ENCODE peak calls at places on chromosomes 11 and 22, in five cellular contexts. One of them, this sample, is unnamed.

GRCh38 chr11:129417458-129417857 is 41.8 kb downstream of the BARX2 start:
- DNase-seq in H9: no peak
- DNase-seq in neuronal stem cell: no peak
- DNase-seq in H1: no peak
- DNase-seq in mesenchymal stem cell: no peak
- DNase-seq in this sample: no peak

GRCh38 chr11:48064306-48064705 is 83.9 kb downstream of the PTPRJ start:
- DNase-seq in mesenchymal stem cell: peak; percentile 81
- DNase-seq in neuronal stem cell: no peak
- DNase-seq in H1: no peak
- DNase-seq in H9: no peak
- DNase-seq in this sample: no peak

GRCh38 chr11:88411265-88411664 is 73.7 kb upstream of the CTSC start:
- DNase-seq in neuronal stem cell: no peak
- DNase-seq in H9: no peak
- DNase-seq in mesenchymal stem cell: peak; percentile 62
- DNase-seq in H1: no peak
- DNase-seq in this sample: no peak

GRCh38 chr11:111541209-111542061 is 915 bp downstream of the LAYN start:
- DNase-seq in mesenchymal stem cell: peak; percentile 90
- DNase-seq in H9: peak; percentile 60
- DNase-seq in H1: no peak
- DNase-seq in neuronal stem cell: peak; percentile 9
- DNase-seq in this sample: peak; percentile 83

GRCh38 chr11:127609025-127609788 is 608.6 kb upstream of the KIRREL3 start:
- DNase-seq in H1: no peak
- DNase-seq in neuronal stem cell: no peak
- DNase-seq in mesenchymal stem cell: no peak
- DNase-seq in H9: peak; percentile 80
- DNase-seq in this sample: no peak

GRCh38 chr22:19902245-19902699 is 39.3 kb upstream of the COMT start:
- DNase-seq in H1: no peak
- DNase-seq in mesenchymal stem cell: no peak
- DNase-seq in neuronal stem cell: no peak
- DNase-seq in H9: peak; percentile 26
- DNase-seq in this sample: no peak

GRCh38 chr22:50171319-50171964 is 911 bp downstream of the PANX2 start:
- DNase-seq in mesenchymal stem cell: no peak
- DNase-seq in H9: no peak
- DNase-seq in H1: no peak
- DNase-seq in neuronal stem cell: no peak
- DNase-seq in this sample: no peak

GRCh38 chr11:118051611-118052461 is 25.0 kb upstream of the TMPRSS4 start:
- DNase-seq in neuronal stem cell: no peak
- DNase-seq in mesenchymal stem cell: no peak
- DNase-seq in H9: no peak
- DNase-seq in H1: no peak
- DNase-seq in this sample: no peak

GRCh38 chr11:100991541-100991940 is 138.1 kb downstream of the PGR start:
- DNase-seq in neuronal stem cell: no peak
- DNase-seq in H1: no peak
- DNase-seq in H9: no peak
- DNase-seq in mesenchymal stem cell: peak; percentile 30
- DNase-seq in this sample: no peak

GRCh38 chr11:65489061-65489705 is 9.7 kb upstream of the MALAT1 start:
- DNase-seq in mesenchymal stem cell: peak; percentile 98
- DNase-seq in H9: peak; percentile 93
- DNase-seq in neuronal stem cell: peak; percentile 88
- DNase-seq in H1: no peak
- DNase-seq in this sample: peak; percentile 100

GRCh38 chr22:32745251-32745995 is 56.1 kb upstream of the TIMP3 start:
- DNase-seq in H9: peak; percentile 76
- DNase-seq in neuronal stem cell: peak; percentile 12
- DNase-seq in H1: peak; percentile 27
- DNase-seq in mesenchymal stem cell: peak; percentile 62
- DNase-seq in this sample: peak; percentile 83

GRCh38 chr11:93396356-93396755 is 65.8 kb downstream of the DEUP1 start:
- DNase-seq in mesenchymal stem cell: no peak
- DNase-seq in H1: no peak
- DNase-seq in H9: no peak
- DNase-seq in neuronal stem cell: no peak
- DNase-seq in this sample: no peak

GRCh38 chr11:115202900-115203552 is 301.2 kb downstream of the CADM1 start:
- DNase-seq in H9: no peak
- DNase-seq in H1: no peak
- DNase-seq in mesenchymal stem cell: no peak
- DNase-seq in neuronal stem cell: no peak
- DNase-seq in this sample: no peak

GRCh38 chr22:49992921-49993648 is 19.5 kb downstream of the IL17REL start:
- DNase-seq in H9: peak; percentile 74
- DNase-seq in mesenchymal stem cell: peak; percentile 57
- DNase-seq in neuronal stem cell: no peak
- DNase-seq in H1: no peak
- DNase-seq in this sample: peak; percentile 62

GRCh38 chr11:115207916-115208315 is 296.3 kb downstream of the CADM1 start:
- DNase-seq in mesenchymal stem cell: no peak
- DNase-seq in H9: no peak
- DNase-seq in H1: no peak
- DNase-seq in neuronal stem cell: no peak
- DNase-seq in this sample: no peak

GRCh38 chr11:36296925-36297604 is 977 bp downstream of the PRR5L start:
- DNase-seq in H1: no peak
- DNase-seq in neuronal stem cell: no peak
- DNase-seq in H9: no peak
- DNase-seq in mesenchymal stem cell: peak; percentile 47
- DNase-seq in this sample: no peak

GRCh38 chr22:36921309-36922096 is 8.1 kb downstream of the CSF2RB start:
- DNase-seq in mesenchymal stem cell: no peak
- DNase-seq in H1: no peak
- DNase-seq in H9: no peak
- DNase-seq in neuronal stem cell: no peak
- DNase-seq in this sample: peak; percentile 65

GRCh38 chr11:66912963-66913362 is 45.2 kb downstream of the PC start:
- DNase-seq in H1: no peak
- DNase-seq in H9: no peak
- DNase-seq in neuronal stem cell: no peak
- DNase-seq in mesenchymal stem cell: no peak
- DNase-seq in this sample: no peak

GRCh38 chr11:3644817-3645235 is at the start of gene ART1:
- DNase-seq in H1: no peak
- DNase-seq in mesenchymal stem cell: no peak
- DNase-seq in H9: no peak
- DNase-seq in neuronal stem cell: no peak
- DNase-seq in this sample: no peak

GRCh38 chr11:22405377-22405776 is 67.2 kb downstream of the SLC17A6 start:
- DNase-seq in neuronal stem cell: no peak
- DNase-seq in mesenchymal stem cell: no peak
- DNase-seq in H9: no peak
- DNase-seq in H1: no peak
- DNase-seq in this sample: no peak

GRCh38 chr11:2820976-2821375 is 64.6 kb downstream of the CDKN1C start:
- DNase-seq in H1: no peak
- DNase-seq in mesenchymal stem cell: no peak
- DNase-seq in neuronal stem cell: no peak
- DNase-seq in H9: no peak
- DNase-seq in this sample: no peak

GRCh38 chr11:61484541-61484940 is 24.0 kb upstream of the LRRC10B start:
- DNase-seq in H1: no peak
- DNase-seq in H9: no peak
- DNase-seq in mesenchymal stem cell: no peak
- DNase-seq in neuronal stem cell: no peak
- DNase-seq in this sample: peak; percentile 22

GRCh38 chr11:57325735-57326048 is 940 bp upstream of the TNKS1BP1 start:
- DNase-seq in H1: no peak
- DNase-seq in neuronal stem cell: no peak
- DNase-seq in mesenchymal stem cell: no peak
- DNase-seq in H9: no peak
- DNase-seq in this sample: peak; percentile 45

GRCh38 chr11:44961894-44962293 is 11.2 kb upstream of the TP53I11 start:
- DNase-seq in neuronal stem cell: no peak
- DNase-seq in H9: no peak
- DNase-seq in H1: no peak
- DNase-seq in mesenchymal stem cell: no peak
- DNase-seq in this sample: no peak

GRCh38 chr11:73154178-73154577 is 12.1 kb upstream of the FCHSD2 start:
- DNase-seq in H1: no peak
- DNase-seq in H9: no peak
- DNase-seq in neuronal stem cell: no peak
- DNase-seq in mesenchymal stem cell: no peak
- DNase-seq in this sample: no peak

GRCh38 chr22:48459859-48460823 is 1367.5 kb downstream of the BRD1 start:
- DNase-seq in H9: no peak
- DNase-seq in mesenchymal stem cell: no peak
- DNase-seq in neuronal stem cell: no peak
- DNase-seq in H1: no peak
- DNase-seq in this sample: no peak

GRCh38 chr22:49044776-49045175 is 782.9 kb downstream of the BRD1 start:
- DNase-seq in H9: no peak
- DNase-seq in neuronal stem cell: no peak
- DNase-seq in H1: no peak
- DNase-seq in mesenchymal stem cell: no peak
- DNase-seq in this sample: no peak

GRCh38 chr11:102313225-102313940 is 3.9 kb upstream of the BIRC3 start:
- DNase-seq in mesenchymal stem cell: no peak
- DNase-seq in H1: no peak
- DNase-seq in H9: no peak
- DNase-seq in neuronal stem cell: no peak
- DNase-seq in this sample: no peak

GRCh38 chr22:24707477-24707816 is 67.1 kb downstream of the PIWIL3 start:
- DNase-seq in mesenchymal stem cell: no peak
- DNase-seq in neuronal stem cell: no peak
- DNase-seq in H9: peak; percentile 72
- DNase-seq in H1: no peak
- DNase-seq in this sample: no peak

GRCh38 chr11:46330154-46330886 is 16.9 kb upstream of the DGKZ start:
- DNase-seq in mesenchymal stem cell: no peak
- DNase-seq in H9: no peak
- DNase-seq in neuronal stem cell: no peak
- DNase-seq in H1: no peak
- DNase-seq in this sample: no peak

GRCh38 chr11:112310414-112310813 is 49.8 kb upstream of the PLET1 start:
- DNase-seq in neuronal stem cell: no peak
- DNase-seq in mesenchymal stem cell: peak; percentile 32
- DNase-seq in H1: no peak
- DNase-seq in H9: no peak
- DNase-seq in this sample: no peak

GRCh38 chr11:34537636-34538035 is 24.0 kb upstream of the ELF5 start:
- DNase-seq in H1: no peak
- DNase-seq in H9: no peak
- DNase-seq in neuronal stem cell: no peak
- DNase-seq in mesenchymal stem cell: no peak
- DNase-seq in this sample: no peak

GRCh38 chr11:9266132-9266736 is 1.1 kb upstream of the DENND5A start:
- DNase-seq in H9: no peak
- DNase-seq in H1: no peak
- DNase-seq in mesenchymal stem cell: no peak
- DNase-seq in neuronal stem cell: no peak
- DNase-seq in this sample: no peak
- H2AK5ac ChIP-seq in H9: no peak overlapping the region
- H2AK5ac ChIP-seq in H1: peak overlapping the region; percentile 17
- H2AK5ac ChIP-seq in mesenchymal stem cell: peak overlapping the region; percentile 21
- H2AK5ac ChIP-seq in neuronal stem cell: no peak overlapping the region
- H2AK5ac ChIP-seq in this sample: no peak overlapping the region

GRCh38 chr11:84660257-84660656 is 966.9 kb downstream of the DLG2 start:
- DNase-seq in neuronal stem cell: no peak
- DNase-seq in H1: no peak
- DNase-seq in H9: no peak
- DNase-seq in mesenchymal stem cell: no peak
- DNase-seq in this sample: no peak
- H2BK12ac ChIP-seq in neuronal stem cell: no peak overlapping the region
- H2BK12ac ChIP-seq in H1: no peak overlapping the region
- H2BK12ac ChIP-seq in H9: no peak overlapping the region
- H2BK12ac ChIP-seq in mesenchymal stem cell: no peak overlapping the region
- H2BK12ac ChIP-seq in this sample: no peak overlapping the region

GRCh38 chr11:1650034-1650917 is 20.7 kb downstream of the KRTAP5-5 start:
- DNase-seq in H1: no peak
- DNase-seq in neuronal stem cell: no peak
- DNase-seq in H9: no peak
- DNase-seq in mesenchymal stem cell: no peak
- DNase-seq in this sample: no peak

GRCh38 chr11:1650918-1651262 is 21.3 kb downstream of the KRTAP5-5 start:
- DNase-seq in H9: no peak
- DNase-seq in neuronal stem cell: no peak
- DNase-seq in mesenchymal stem cell: no peak
- DNase-seq in H1: no peak
- DNase-seq in this sample: no peak

GRCh38 chr11:1652026-1652425 is 22.5 kb downstream of the KRTAP5-5 start:
- DNase-seq in H1: no peak
- DNase-seq in mesenchymal stem cell: no peak
- DNase-seq in H9: no peak
- DNase-seq in neuronal stem cell: no peak
- DNase-seq in this sample: no peak

GRCh38 chr11:1647901-1648721 is 18.5 kb downstream of the KRTAP5-5 start:
- DNase-seq in mesenchymal stem cell: no peak
- DNase-seq in H1: no peak
- DNase-seq in H9: no peak
- DNase-seq in neuronal stem cell: no peak
- DNase-seq in this sample: no peak

DNA sequence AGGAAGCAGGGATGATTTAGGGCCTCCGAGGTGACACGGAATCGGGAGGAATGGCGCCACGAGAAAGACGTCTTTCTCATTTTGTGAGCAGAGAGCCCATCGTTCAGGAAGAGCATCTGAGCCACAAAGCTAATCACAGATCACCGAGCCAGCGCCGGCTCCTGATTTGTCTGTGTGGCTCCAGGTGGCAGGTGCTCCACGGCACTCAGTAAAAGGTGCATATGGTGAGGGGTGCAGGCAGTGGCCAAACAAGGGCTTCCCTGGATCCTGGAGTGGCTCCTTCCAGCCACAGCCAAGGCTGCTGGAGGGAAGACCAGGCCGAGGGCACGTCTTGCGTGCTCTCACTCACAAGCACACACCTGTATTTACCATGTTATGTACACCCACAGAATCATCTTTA is 19.4 kb downstream of the KRTAP5-5 start:
- DNase-seq in mesenchymal stem cell: no peak
- DNase-seq in H9: no peak
- DNase-seq in neuronal stem cell: no peak
- DNase-seq in H1: no peak
- DNase-seq in this sample: no peak
- H2AK5ac ChIP-seq in mesenchymal stem cell: no peak overlapping the region
- H2AK5ac ChIP-seq in H9: no peak overlapping the region
- H2AK5ac ChIP-seq in neuronal stem cell: peak overlapping the region; percentile 79
- H2AK5ac ChIP-seq in H1: no peak overlapping the region
- H2AK5ac ChIP-seq in this sample: no peak overlapping the region

GRCh38 chr11:56151376-56151775 is 8.7 kb downstream of the OR8K5 start:
- DNase-seq in mesenchymal stem cell: no peak
- DNase-seq in H9: no peak
- DNase-seq in neuronal stem cell: no peak
- DNase-seq in H1: no peak
- DNase-seq in this sample: peak; percentile 0

DNA sequence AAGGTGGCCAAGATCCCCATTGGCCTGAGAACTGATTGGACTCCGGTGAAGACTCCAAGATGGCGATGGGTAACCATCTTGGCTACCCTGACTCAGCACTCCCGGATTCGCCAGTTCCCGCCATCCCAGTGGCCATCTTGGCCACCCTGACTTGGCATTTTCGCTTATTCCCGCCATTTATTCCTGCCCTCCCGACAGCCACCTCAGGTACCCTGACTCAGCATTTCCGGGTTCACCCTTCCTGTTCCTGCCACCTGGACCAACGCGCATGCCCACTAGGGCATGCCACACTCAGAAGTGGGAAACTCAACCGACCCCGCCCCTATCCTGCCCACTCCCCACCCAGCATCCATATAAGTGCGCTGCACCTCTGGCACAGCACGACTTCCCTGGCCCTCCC is 7.8 kb downstream of the OR8K5 start:
- DNase-seq in mesenchymal stem cell: no peak
- DNase-seq in H1: no peak
- DNase-seq in neuronal stem cell: no peak
- DNase-seq in H9: no peak
- DNase-seq in this sample: no peak
- H2BK12ac ChIP-seq in mesenchymal stem cell: no peak overlapping the region
- H2BK12ac ChIP-seq in H1: no peak overlapping the region
- H2BK12ac ChIP-seq in neuronal stem cell: no peak overlapping the region
- H2BK12ac ChIP-seq in H9: no peak overlapping the region
- H2BK12ac ChIP-seq in this sample: no peak overlapping the region